ENCODE peak calls at places on chromosome 7, in ten cellular contexts. L is COR-L47; R is NCI-H748 treated with DMSO at 0.1 percent for 48 hours; Y is effector memory CD4-positive, alpha-beta T cell; H is B cell; T is cardiac muscle cell; J is small intestine; C is AML-193; I is iris pigment epithelial cell; N is RWPE1. X is an unnamed sample.

GRCh38 chr7:20508109-20508508 is 107.4 kb upstream of the ABCB5 start:
- DNase-seq in L (no peak), R (no peak), Y (no peak), H (no peak), T (no peak), J (no peak), C (peak; percentile 18), I (peak; percentile 4), N (no peak), X (no peak)

GRCh38 chr7:151120896-151121295 is 34.6 kb downstream of the AGAP3 start:
- DNase-seq in L (no peak), R (no peak), Y (no peak), H (no peak), T (no peak), J (no peak), C (no peak), I (no peak), N (no peak), X (no peak)

GRCh38 chr7:40658731-40659130 is 523.9 kb downstream of the SUGCT start:
- DNase-seq in L (no peak), R (no peak), Y (no peak), H (no peak), T (peak; percentile 6), J (no peak), C (no peak), I (peak; percentile 8), N (no peak), X (no peak)

GRCh38 chr7:1160665-1161010 is 642 bp upstream of the ZFAND2A start:
- DNase-seq in L (no peak), R (no peak), Y (no peak), H (no peak), T (no peak), J (no peak), C (no peak), I (no peak), N (no peak), X (no peak)

GRCh38 chr7:121372376-121373024 is 23.6 kb downstream of the FAM3C start:
- DNase-seq in L (no peak), R (no peak), Y (no peak), H (no peak), T (peak; percentile 41), J (peak; percentile 16), C (no peak), I (no peak), N (no peak), X (no peak)

GRCh38 chr7:157270060-157270444 is 66.8 kb upstream of the DNAJB6 start:
- DNase-seq in L (no peak), R (no peak), Y (no peak), H (no peak), T (no peak), J (no peak), C (no peak), I (no peak), N (no peak), X (no peak)

GRCh38 chr7:76051840-76052239 is 3.9 kb downstream of the MDH2 start:
- DNase-seq in L (no peak), R (no peak), Y (no peak), H (no peak), T (no peak), J (peak; percentile 70), C (no peak), I (peak; percentile 14), N (no peak), X (no peak)

GRCh38 chr7:105030447-105030846 is 16.4 kb downstream of the KMT2E start:
- DNase-seq in L (no peak), R (no peak), Y (no peak), H (no peak), T (no peak), J (no peak), C (no peak), I (no peak), N (no peak), X (no peak)

GRCh38 chr7:99623091-99623693 is 6.4 kb downstream of the ZSCAN25 start:
- DNase-seq in L (no peak), R (no peak), Y (no peak), H (no peak), T (no peak), J (no peak), C (no peak), I (no peak), N (peak; percentile 64), X (no peak)